ENCODE peak calls at places on chromosomes 11 and 22, in four cellular contexts. H is NT2/D1, D is mucosa of descending colon, N is IMR-90. M is an unnamed sample. For H3K4me1 and H3K9me3, the result is how much of the 10 kb centered on the place peaks cover.

GRCh38 chr11:10725114-10725906 is 25.7 kb upstream of the CTR9 start:
- DNase-seq in H (no peak), D (no peak), N (peak), M (no peak)

GRCh38 chr11:27414644-27415043 is 51.6 kb upstream of the CCDC34 start:
- DNase-seq in H (no peak), D (no peak), N (no peak), M (no peak)

GRCh38 chr11:9708544-9708943 is 44.7 kb downstream of the SWAP70 start:
- DNase-seq in H (no peak), D (no peak), N (peak), M (no peak)

GRCh38 chr11:47905358-47906059 is 57.4 kb upstream of the NUP160 start:
- DNase-seq in H (no peak), D (no peak), N (peak), M (no peak)

GRCh38 chr22:19527861-19528417 is 3.7 kb upstream of the CLDN5 start:
- DNase-seq in H (no peak), D (no peak), N (peak), M (no peak)

GRCh38 chr11:697028-697491 is 1.4 kb downstream of the TMEM80 start:
- DNase-seq in H (no peak), D (no peak), N (peak), M (no peak)

GRCh38 chr11:110918351-110918750 is 206.1 kb upstream of the ARHGAP20 start:
- DNase-seq in H (no peak), D (no peak), N (no peak), M (no peak)

GRCh38 chr22:24803064-24803542 is 2.9 kb upstream of the SGSM1 start:
- DNase-seq in H (peak), D (peak), N (peak), M (peak)

GRCh38 chr22:22912135-22912408 is 24.5 kb downstream of the IGLL5 start:
- DNase-seq in H (no peak), D (no peak), N (no peak), M (no peak)

GRCh38 chr11:35146074-35146521 is 7.1 kb downstream of the CD44 start:
- DNase-seq in H (no peak), D (no peak), N (no peak), M (no peak)

GRCh38 chr11:119845305-119845704 is 116.3 kb upstream of the NECTIN1 start:
- DNase-seq in H (no peak), D (no peak), N (no peak), M (no peak)

GRCh38 chr22:25746012-25746373 is 4.0 kb downstream of the MYO18B start:
- DNase-seq in H (no peak), D (no peak), N (peak), M (no peak)

GRCh38 chr11:106076923-106077608 is at the start of gene KBTBD3:
- DNase-seq in H (peak), D (peak), N (peak), M (peak)

GRCh38 chr11:61961570-61962212 is 5.7 kb downstream of the FTH1 start:
- DNase-seq in H (no peak), D (no peak), N (no peak), M (no peak)

GRCh38 chr22:35054064-35054463 is 11.9 kb upstream of the ISX start:
- DNase-seq in H (no peak), D (no peak), N (no peak), M (no peak)

GRCh38 chr11:70076461-70076931 is 1.6 kb upstream of the ANO1 start:
- DNase-seq in H (no peak), D (no peak), N (no peak), M (no peak)

GRCh38 chr11:19226378-19227195 is 14.2 kb downstream of the E2F8 start:
- DNase-seq in H (no peak), D (no peak), N (no peak), M (no peak)

GRCh38 chr22:33350961-33351360 is 292.8 kb upstream of the SYN3 start:
- DNase-seq in H (no peak), D (no peak), N (no peak), M (no peak)

GRCh38 chr11:36249271-36249670 is 40.0 kb downstream of the COMMD9 start:
- DNase-seq in H (no peak), D (no peak), N (peak), M (no peak)

GRCh38 chr22:41725510-41726110 is 26.3 kb downstream of the MEI1 start:
- DNase-seq in H (no peak), D (no peak), N (peak), M (no peak)

GRCh38 chr11:134118016-134118415 is 49.1 kb downstream of the JAM3 start:
- DNase-seq in H (no peak), D (no peak), N (no peak), M (no peak)

GRCh38 chr11:102293873-102294601 is 23.2 kb upstream of the BIRC3 start:
- DNase-seq in H (peak), D (no peak), N (peak), M (no peak)

GRCh38 chr11:111942826-111943225 is 5.7 kb downstream of the DIXDC1 start:
- DNase-seq in H (no peak), D (no peak), N (peak), M (no peak)

GRCh38 chr11:30487200-30487898 is 98.8 kb downstream of the MPPED2 start:
- DNase-seq in H (no peak), D (peak), N (peak), M (no peak)

GRCh38 chr11:46655631-46656030 is 38.3 kb downstream of the ATG13 start:
- DNase-seq in H (no peak), D (no peak), N (no peak), M (no peak)

GRCh38 chr22:41857160-41857859 is 24.4 kb downstream of the SREBF2 start:
- DNase-seq in H (peak), D (peak), N (peak), M (peak)

DNA sequence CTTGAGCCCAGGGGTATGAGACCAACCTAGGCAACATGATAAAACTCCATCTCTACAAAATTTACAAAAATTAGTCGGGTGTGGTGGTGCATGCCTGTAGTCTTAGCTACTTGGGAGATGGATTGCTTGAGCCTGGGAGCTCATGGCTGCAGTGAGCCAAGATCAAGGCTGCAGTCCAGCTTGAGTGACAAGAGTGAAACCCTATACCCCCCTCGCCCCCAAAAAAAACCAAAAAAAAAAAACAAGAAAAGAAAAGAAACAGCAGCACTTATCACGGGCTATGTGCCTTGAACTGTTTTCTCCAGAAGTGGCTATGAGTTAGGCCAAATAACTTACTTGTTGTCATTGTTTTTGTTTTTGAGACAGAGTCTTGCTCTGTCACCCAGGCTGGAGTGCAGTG is 51.1 kb downstream of the CADM1 start:
- DNase-seq in H (no peak), D (no peak), N (no peak), M (no peak)
- H3K4me1 ChIP-seq in H (under half), D (under half), N (under half), M (under half)

GRCh38 chr11:2655320-2655719 is 44.5 kb downstream of the KCNQ1OT1 start:
- DNase-seq in H (no peak), D (no peak), N (no peak), M (no peak)
- H3K9me3 ChIP-seq in H (under half), D (under half), N (half or more), M (under half)

DNA sequence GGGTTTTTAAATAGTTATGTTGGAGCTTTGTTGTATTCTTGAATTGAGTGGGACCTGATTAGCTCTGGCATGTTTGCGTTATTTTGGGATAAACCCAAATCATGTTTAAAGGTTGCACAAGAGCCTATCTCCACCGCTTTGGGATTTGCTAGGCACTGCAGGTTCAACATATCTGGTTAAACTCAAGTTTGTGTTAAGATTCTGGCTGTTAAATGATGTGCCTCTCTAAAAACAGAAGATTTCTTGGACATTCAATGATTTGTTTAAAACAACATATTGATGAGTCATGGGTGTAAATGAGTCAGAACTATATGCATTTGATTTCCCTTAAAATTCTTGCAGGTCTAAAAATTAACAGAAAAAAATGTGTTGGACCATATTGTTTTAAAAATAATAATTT is 67.4 kb downstream of the AMOTL1 start:
- DNase-seq in H (no peak), D (no peak), N (peak), M (no peak)
- H3K4me1 ChIP-seq in H (under half), D (under half), N (under half), M (under half)

GRCh38 chr22:47102081-47102480 is 339.6 kb downstream of the TBC1D22A start:
- DNase-seq in H (no peak), D (no peak), N (no peak), M (no peak)
- H3K9me3 ChIP-seq in H (under half), D (under half), N (under half), M (under half)

DNA sequence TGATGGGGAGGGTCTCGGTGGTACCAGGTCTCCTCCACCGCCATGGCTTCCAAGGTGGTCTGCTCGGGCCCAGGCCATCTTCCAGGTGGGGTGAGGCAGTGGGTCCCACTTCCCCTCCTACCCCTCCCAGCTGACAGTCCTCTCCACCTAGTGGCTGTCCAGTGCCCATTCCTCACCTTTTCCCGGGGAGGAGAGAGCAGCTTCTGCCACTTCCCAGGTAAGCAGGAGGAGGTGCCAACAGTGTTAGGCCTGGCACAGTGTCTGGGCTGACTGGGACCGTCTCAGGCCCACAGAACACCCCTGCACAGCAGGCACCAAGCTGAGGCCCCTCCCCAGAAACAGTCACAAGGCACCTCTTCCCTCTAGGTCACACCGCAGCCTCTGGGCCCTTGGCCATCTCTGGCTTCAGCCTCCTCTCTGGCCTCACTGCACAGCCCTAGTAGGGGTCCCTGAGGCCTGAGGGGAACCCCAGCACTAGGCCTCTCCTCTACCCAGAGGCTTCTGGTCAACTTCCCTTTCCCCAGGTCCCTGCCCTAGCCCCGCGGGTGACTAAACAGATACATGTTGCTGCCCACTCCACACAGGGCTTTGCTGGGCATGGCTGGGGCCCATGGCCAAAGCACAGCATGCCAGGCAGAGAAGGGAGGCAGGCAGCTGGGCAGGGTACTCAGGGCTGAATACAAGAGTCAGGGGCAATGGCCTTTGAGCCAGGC is 2.3 kb upstream of the ANKRD13D start:
- DNase-seq in H (no peak), D (no peak), N (no peak), M (no peak)
- H3K4me1 ChIP-seq in H (under half), D (under half), N (under half), M (under half)

GRCh38 chr11:104973616-104974015 is 5.2 kb upstream of the CASP4 start:
- DNase-seq in H (no peak), D (no peak), N (no peak), M (no peak)
- H3K9me3 ChIP-seq in H (under half), D (under half), N (under half), M (under half)

GRCh38 chr22:50249382-50250248 is 1.4 kb downstream of the HDAC10 start:
- DNase-seq in H (no peak), D (no peak), N (no peak), M (no peak)

GRCh38 chr22:50251472-50252054 is 498 bp upstream of the HDAC10 start:
- DNase-seq in H (no peak), D (peak), N (no peak), M (no peak)

GRCh38 chr22:50248192-50249084 is 2.6 kb downstream of the HDAC10 start:
- DNase-seq in H (no peak), D (no peak), N (no peak), M (no peak)

GRCh38 chr22:50250555-50251471 is at the start of gene HDAC10:
- DNase-seq in H (peak), D (peak), N (peak), M (no peak)

DNA sequence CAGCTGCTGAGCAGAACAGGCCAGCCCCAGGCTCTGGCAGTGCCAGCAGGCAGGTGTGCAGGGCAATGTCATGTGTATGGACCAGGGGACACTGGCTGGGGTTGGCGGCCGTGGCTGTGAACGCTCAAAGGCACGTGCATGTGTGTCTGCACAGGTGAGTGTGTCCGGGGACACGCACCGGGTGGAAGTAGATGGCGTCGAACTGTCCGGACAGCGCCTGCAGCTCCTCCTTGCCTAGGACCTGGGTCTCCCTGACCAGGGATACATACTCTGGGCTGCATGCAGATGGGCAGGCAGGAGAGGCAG is 863 bp downstream of the HDAC10 start:
- DNase-seq in H (no peak), D (no peak), N (no peak), M (no peak)
- H3K4me1 ChIP-seq in H (under half), D (under half), N (under half), M (under half)